ENCODE peak calls at places on chromosomes 7 and 10, in five cellular contexts. G is K562, R is HCT116, Y is Panc1, D is HepG2. L is an unnamed sample.

GRCh38 chr7:372546-372938 is 82.6 kb downstream of the FOXL3 start:
- DNase-seq in G (no peak), R (no peak), Y (no peak), D (no peak), L (no peak)

GRCh38 chr10:44761076-44761475 is 150.1 kb upstream of the TMEM72 start:
- DNase-seq in G (no peak), R (no peak), Y (no peak), D (no peak), L (no peak)

GRCh38 chr10:77016278-77016815 is 621.3 kb downstream of the KCNMA1 start:
- DNase-seq in G (no peak), R (no peak), Y (no peak), D (no peak), L (no peak)

GRCh38 chr10:132274581-132274980 is 33.2 kb downstream of the STK32C start:
- DNase-seq in G (no peak), R (no peak), Y (no peak), D (no peak), L (no peak)

GRCh38 chr7:127393370-127394058 is 1.0 kb upstream of the ZNF800 start:
- DNase-seq in G (no peak), R (no peak), Y (no peak), D (no peak), L (peak; percentile 52)

GRCh38 chr10:116112232-116113231 is 160.5 kb downstream of the GFRA1 start:
- DNase-seq in G (no peak), R (no peak), Y (no peak), D (no peak), L (no peak)

GRCh38 chr10:122162566-122163181 is 108.4 kb upstream of the BTBD16 start:
- DNase-seq in G (no peak), R (no peak), Y (no peak), D (peak; percentile 18), L (peak; percentile 71)

GRCh38 chr7:46969303-46970130 is 612.4 kb downstream of the TNS3 start:
- DNase-seq in G (no peak), R (no peak), Y (no peak), D (no peak), L (no peak)

GRCh38 chr10:73493781-73494180 is 2.0 kb downstream of the PPP3CB start:
- DNase-seq in G (no peak), R (no peak), Y (no peak), D (no peak), L (no peak)

GRCh38 chr10:87038286-87038717 is 18.2 kb downstream of the FAM25A start:
- DNase-seq in G (no peak), R (no peak), Y (no peak), D (no peak), L (no peak)

GRCh38 chr7:91233201-91233600 is 31.0 kb upstream of the FZD1 start:
- DNase-seq in G (no peak), R (no peak), Y (no peak), D (no peak), L (no peak)

GRCh38 chr10:23157691-23158369 is 34.3 kb upstream of the PTF1A start:
- DNase-seq in G (peak; percentile 55), R (peak; percentile 41), Y (no peak), D (peak; percentile 63), L (peak; percentile 70)

GRCh38 chr7:92717982-92718716 is 118.2 kb downstream of the CDK6 start:
- DNase-seq in G (no peak), R (no peak), Y (no peak), D (peak; percentile 20), L (no peak)

GRCh38 chr7:96009162-96009561 is 236.8 kb downstream of the DYNC1I1 start:
- DNase-seq in G (no peak), R (no peak), Y (no peak), D (no peak), L (no peak)

GRCh38 chr7:19051767-19052375 is 65.6 kb downstream of the TWIST1 start:
- DNase-seq in G (peak; percentile 33), R (peak; percentile 31), Y (peak; percentile 18), D (peak; percentile 5), L (peak; percentile 37)

GRCh38 chr7:18402488-18403183 is 92.9 kb upstream of the HDAC9 start:
- DNase-seq in G (no peak), R (no peak), Y (no peak), D (no peak), L (no peak)

GRCh38 chr7:106583133-106583532 is 77.8 kb downstream of the CCDC71L start:
- DNase-seq in G (no peak), R (no peak), Y (no peak), D (no peak), L (no peak)

GRCh38 chr10:49761789-49762565 is at the start of gene OGDHL:
- DNase-seq in G (peak; percentile 91), R (peak; percentile 26), Y (no peak), D (peak; percentile 28), L (peak; percentile 97)

GRCh38 chr7:103574536-103574935 is 128.5 kb upstream of the SLC26A5 start:
- DNase-seq in G (no peak), R (no peak), Y (no peak), D (no peak), L (no peak)

GRCh38 chr7:20331231-20331880 is 656 bp downstream of the ITGB8 start:
- DNase-seq in G (no peak), R (no peak), Y (no peak), D (no peak), L (peak; percentile 76)

GRCh38 chr10:74671716-74672115 is 154.7 kb upstream of the KAT6B start:
- DNase-seq in G (no peak), R (no peak), Y (no peak), D (no peak), L (no peak)

GRCh38 chr7:31192996-31193395 is 140.9 kb downstream of the ADCYAP1R1 start:
- DNase-seq in G (peak; percentile 63), R (peak; percentile 36), Y (peak; percentile 22), D (peak; percentile 35), L (peak; percentile 89)

GRCh38 chr7:1125603-1125969 is 34.4 kb downstream of the ZFAND2A start:
- DNase-seq in G (no peak), R (no peak), Y (no peak), D (no peak), L (no peak)

GRCh38 chr10:4191894-4192293 is 406.9 kb upstream of the KLF6 start:
- DNase-seq in G (no peak), R (no peak), Y (no peak), D (no peak), L (no peak)

GRCh38 chr7:151518781-151519044 is 982 bp downstream of the RHEB start:
- DNase-seq in G (no peak), R (no peak), Y (no peak), D (no peak), L (no peak)

GRCh38 chr7:36726806-36727503 is 2.7 kb upstream of the AOAH start:
- DNase-seq in G (no peak), R (no peak), Y (no peak), D (no peak), L (no peak)

GRCh38 chr10:90319188-90319914 is 538.5 kb downstream of the HTR7 start:
- DNase-seq in G (no peak), R (peak; percentile 96), Y (peak; percentile 91), D (peak; percentile 43), L (no peak)

GRCh38 chr7:70466725-70467364 is 665.1 kb upstream of the GALNT17 start:
- DNase-seq in G (no peak), R (no peak), Y (no peak), D (no peak), L (no peak)

GRCh38 chr10:120456143-120456625 is 843 bp upstream of the PLPP4 start:
- DNase-seq in G (no peak), R (no peak), Y (no peak), D (no peak), L (no peak)

GRCh38 chr10:44939691-44940401 is 19.8 kb upstream of the RASSF4 start:
- DNase-seq in G (no peak), R (no peak), Y (no peak), D (peak; percentile 93), L (no peak)

GRCh38 chr10:101451589-101452190 is 97.7 kb downstream of the BTRC start:
- DNase-seq in G (no peak), R (no peak), Y (no peak), D (no peak), L (no peak)

GRCh38 chr10:120048358-120048757 is 155.8 kb downstream of the SEC23IP start:
- DNase-seq in G (no peak), R (no peak), Y (no peak), D (no peak), L (no peak)

GRCh38 chr10:72389022-72389421 is 34.3 kb upstream of the DNAJB12 start:
- DNase-seq in G (no peak), R (no peak), Y (no peak), D (no peak), L (no peak)

GRCh38 chr10:113920819-113921345 is 66.4 kb downstream of the NHLRC2 start:
- DNase-seq in G (no peak), R (no peak), Y (no peak), D (no peak), L (no peak)

GRCh38 chr7:699260-700170 is 27.0 kb upstream of the DNAAF5 start:
- DNase-seq in G (peak; percentile 65), R (no peak), Y (no peak), D (no peak), L (no peak)

GRCh38 chr7:48040944-48041664 is 5.8 kb downstream of the C7orf57 start:
- DNase-seq in G (no peak), R (no peak), Y (no peak), D (no peak), L (no peak)

GRCh38 chr10:125692932-125693847 is 10.2 kb upstream of the TEX36 start:
- DNase-seq in G (no peak), R (no peak), Y (no peak), D (no peak), L (no peak)

DNA sequence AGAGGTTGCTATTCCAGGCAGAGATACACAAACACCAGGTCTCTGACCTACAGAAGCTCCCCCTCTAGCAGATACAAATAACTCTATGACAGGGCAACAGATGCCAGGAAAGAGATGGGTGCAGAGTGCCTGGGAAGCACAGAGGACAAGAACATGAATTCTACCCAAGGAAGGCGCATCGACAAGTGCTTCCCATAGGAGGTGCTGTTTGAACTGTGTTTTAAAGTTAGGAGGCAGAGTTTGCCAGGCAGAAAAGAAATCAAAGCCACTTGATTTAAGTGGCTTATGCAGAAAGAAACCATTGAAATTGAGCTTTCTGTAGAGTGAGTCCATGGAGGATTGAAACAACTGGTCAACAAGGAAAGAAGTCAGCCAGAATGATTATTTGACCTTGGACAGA is 35.3 kb upstream of the EGR2 start:
- DNase-seq in G (peak; percentile 14), R (peak; percentile 12), Y (no peak), D (no peak), L (no peak)
- TF ChIP-seq SIN3A in G (no peak), R (no peak), Y (no peak), D (no peak), L (no peak)

DNA sequence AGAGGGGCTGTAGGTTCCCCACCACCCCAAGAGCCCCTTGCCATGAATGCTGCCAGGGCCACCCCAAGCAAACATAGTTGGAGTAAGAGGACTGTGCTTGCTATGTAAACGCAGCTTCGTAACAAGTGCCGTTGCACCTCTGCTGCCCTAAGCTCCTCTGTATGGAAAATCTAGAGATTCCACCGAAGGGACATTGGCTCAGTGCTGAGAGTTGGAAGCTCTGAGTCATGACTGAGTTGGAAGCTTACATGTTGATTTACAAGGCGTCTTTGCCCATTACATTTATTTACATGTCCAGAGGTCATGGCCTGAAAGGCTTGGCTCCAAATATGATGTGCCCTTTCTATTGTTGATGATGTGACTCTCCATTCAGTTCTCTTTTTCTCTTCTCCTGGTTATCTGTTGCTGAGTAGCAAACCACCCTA is 233.1 kb upstream of the TCF7L2 start:
- DNase-seq in G (no peak), R (peak; percentile 75), Y (peak; percentile 95), D (peak; percentile 96), L (no peak)
- TF ChIP-seq CTCF in G (no peak), R (no peak), Y (no peak), D (no peak), L (no peak)

GRCh38 chr10:30980951-30981616 is 50.6 kb downstream of the ZNF438 start:
- DNase-seq in G (no peak), R (no peak), Y (no peak), D (no peak), L (no peak)
- TF ChIP-seq REST in G (no peak), R (no peak), Y (no peak), D (no peak), L (no peak)

GRCh38 chr7:38451840-38452239 is 178.4 kb upstream of the TARP start:
- DNase-seq in G (peak; percentile 9), R (peak; percentile 10), Y (peak; percentile 12), D (peak; percentile 1), L (peak; percentile 36)
- TF ChIP-seq SIN3A in G (no peak), R (no peak), Y (no peak), D (no peak), L (no peak)